ENCODE peak calls at places on chromosomes 2 and 18, in nine cellular contexts. S is IMR-90, K is Panc1, O is AG04450, F is mammary epithelial cell, T is spleen, Y is psoas muscle, R is ascending aorta, U is HCT116. A is an unnamed sample.

GRCh38 chr2:120740375-120740764 is 4.7 kb downstream of the GLI2 start:
- DNase-seq in Y (no peak), R (no peak), F (no peak), T (no peak), S (no peak), U (no peak), O (no peak), K (no peak), A (no peak)

GRCh38 chr2:149008381-149008780 is 30.1 kb upstream of the LYPD6B start:
- DNase-seq in O (no peak), Y (no peak), U (no peak), F (no peak), T (no peak), S (no peak), K (no peak), R (no peak), A (no peak)

GRCh38 chr18:26543368-26543767 is 5.0 kb downstream of the KCTD1 start:
- DNase-seq in Y (no peak), U (no peak), T (no peak), O (no peak), K (no peak), R (no peak), S (no peak), F (no peak), A (no peak)

GRCh38 chr2:55011741-55012574 is 38.3 kb downstream of the RTN4 start:
- DNase-seq in U (no peak), K (no peak), S (no peak), O (no peak), R (no peak), Y (no peak), F (no peak), T (no peak), A (no peak)

GRCh38 chr2:949894-950626 is 589 bp upstream of the SNTG2 start:
- DNase-seq in U (no peak), O (no peak), K (no peak), R (no peak), Y (no peak), T (peak; percentile 70), S (no peak), F (no peak), A (no peak)

GRCh38 chr2:136376211-136376610 is 258.3 kb upstream of the CXCR4 start:
- DNase-seq in T (peak; percentile 78), Y (no peak), S (no peak), K (no peak), U (no peak), F (no peak), R (no peak), O (no peak), A (no peak)

GRCh38 chr2:7725132-7725849 is 808.1 kb downstream of the RNF144A start:
- DNase-seq in R (no peak), Y (no peak), T (no peak), F (no peak), K (no peak), S (peak; percentile 26), U (no peak), O (no peak), A (no peak)

GRCh38 chr2:199798881-199799580 is 52.0 kb downstream of the FTCDNL1 start:
- DNase-seq in Y (peak; percentile 16), S (no peak), T (no peak), F (no peak), K (no peak), R (no peak), U (no peak), O (no peak), A (peak; percentile 27)

GRCh38 chr2:120879401-120880295 is 144.0 kb downstream of the GLI2 start:
- DNase-seq in O (no peak), S (no peak), F (no peak), K (no peak), R (no peak), T (no peak), Y (no peak), U (no peak), A (no peak)

GRCh38 chr2:54513364-54513715 is 57.2 kb downstream of the SPTBN1 start:
- DNase-seq in K (no peak), Y (no peak), U (no peak), O (no peak), T (no peak), F (no peak), S (no peak), R (no peak), A (no peak)

GRCh38 chr2:8015848-8016580 is 665.8 kb upstream of the ID2 start:
- DNase-seq in U (no peak), T (no peak), O (no peak), Y (no peak), S (no peak), R (no peak), F (no peak), K (no peak), A (no peak)

GRCh38 chr2:175030380-175031271 is 25.4 kb upstream of the CHN1 start:
- DNase-seq in F (peak; percentile 31), T (no peak), U (peak; percentile 16), K (peak; percentile 25), O (peak; percentile 8), Y (no peak), R (no peak), S (peak; percentile 58), A (no peak)

GRCh38 chr2:241843321-241844065 is 15.2 kb downstream of the PDCD1 start:
- DNase-seq in K (no peak), F (no peak), T (peak; percentile 77), Y (peak; percentile 16), R (no peak), S (no peak), O (no peak), U (no peak), A (no peak)

GRCh38 chr2:146916914-146917313 is 927.9 kb upstream of the ACVR2A start:
- DNase-seq in F (peak; percentile 3), S (no peak), Y (no peak), U (no peak), R (no peak), T (no peak), O (no peak), K (no peak), A (no peak)

GRCh38 chr2:101759162-101759561 is 61.7 kb downstream of the MAP4K4 start:
- DNase-seq in F (peak; percentile 87), K (no peak), R (no peak), Y (no peak), T (no peak), O (peak; percentile 82), S (peak; percentile 97), U (peak; percentile 57), A (no peak)

GRCh38 chr2:241545113-241545512 is 13.4 kb upstream of the BOK start:
- DNase-seq in S (peak; percentile 70), F (no peak), K (no peak), Y (no peak), T (peak; percentile 37), O (no peak), U (no peak), R (no peak), A (no peak)

GRCh38 chr2:218745559-218746469 is 35.2 kb downstream of the TTLL4 start:
- DNase-seq in U (peak; percentile 12), T (no peak), K (no peak), F (peak; percentile 96), Y (no peak), R (no peak), O (no peak), S (peak; percentile 65), A (peak; percentile 81)

GRCh38 chr2:205759732-205760516 is 77.6 kb downstream of the NRP2 start:
- DNase-seq in F (no peak), K (no peak), T (no peak), O (no peak), U (no peak), Y (no peak), S (no peak), R (no peak), A (no peak)
- H3K9me3 ChIP-seq in F (no peaks in the 10 kb centered on the region), K (no peaks in the 10 kb centered on the region), T (no peaks in the 10 kb centered on the region), O (no peaks in the 10 kb centered on the region), U (no peaks in the 10 kb centered on the region), Y (no peaks in the 10 kb centered on the region), S (no peaks in the 10 kb centered on the region), R (no peaks in the 10 kb centered on the region), A (no peaks in the 10 kb centered on the region)

DNA sequence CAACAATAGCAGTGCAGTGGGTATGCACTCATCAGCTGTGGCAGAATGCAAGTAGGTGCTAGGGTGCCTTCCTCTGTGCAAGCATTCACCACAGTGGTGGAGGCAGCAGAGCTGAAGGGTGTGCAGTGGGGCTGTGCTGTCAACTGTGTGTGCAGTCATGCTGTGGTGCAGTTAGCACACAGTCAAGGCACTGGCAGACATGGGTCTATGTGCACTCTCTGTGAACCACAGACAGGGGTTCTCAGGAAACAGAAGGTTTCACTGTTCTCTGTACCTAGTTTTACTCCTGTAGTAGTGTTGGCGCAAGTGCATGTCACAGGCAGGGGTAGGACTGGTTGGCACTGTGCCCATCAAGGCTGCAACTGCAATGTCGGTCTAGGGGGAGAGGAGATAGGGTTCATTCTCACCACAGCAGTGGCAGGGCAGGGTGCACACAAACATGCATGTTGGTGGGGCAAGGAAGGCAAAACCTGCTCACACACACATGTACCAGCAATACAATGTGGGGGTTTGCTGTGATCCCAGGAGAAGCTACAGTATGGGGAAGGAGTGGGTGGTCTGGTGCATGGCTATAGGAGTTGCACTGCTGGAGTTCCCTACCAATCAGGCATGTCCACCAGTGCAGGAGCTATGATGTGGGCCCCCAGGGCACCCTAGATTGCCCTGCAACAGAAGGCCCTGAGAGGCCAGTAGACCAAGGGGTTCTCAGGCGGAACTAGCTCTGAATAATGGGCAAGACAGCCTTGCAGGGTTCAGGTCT is 242.7 kb upstream of the DDX18 start:
- DNase-seq in K (no peak), Y (no peak), O (no peak), U (no peak), R (no peak), T (no peak), F (no peak), S (no peak), A (no peak)
- H3K9me3 ChIP-seq in K (no peaks in the 10 kb centered on the region), Y (no peaks in the 10 kb centered on the region), O (peaks cover 23% of the 10 kb centered on the region), U (no peaks in the 10 kb centered on the region), R (peaks cover 3% of the 10 kb centered on the region), T (peaks cover 9% of the 10 kb centered on the region), F (peaks cover 4% of the 10 kb centered on the region), S (peaks cover 14% of the 10 kb centered on the region), A (peaks cover 39% of the 10 kb centered on the region)

DNA sequence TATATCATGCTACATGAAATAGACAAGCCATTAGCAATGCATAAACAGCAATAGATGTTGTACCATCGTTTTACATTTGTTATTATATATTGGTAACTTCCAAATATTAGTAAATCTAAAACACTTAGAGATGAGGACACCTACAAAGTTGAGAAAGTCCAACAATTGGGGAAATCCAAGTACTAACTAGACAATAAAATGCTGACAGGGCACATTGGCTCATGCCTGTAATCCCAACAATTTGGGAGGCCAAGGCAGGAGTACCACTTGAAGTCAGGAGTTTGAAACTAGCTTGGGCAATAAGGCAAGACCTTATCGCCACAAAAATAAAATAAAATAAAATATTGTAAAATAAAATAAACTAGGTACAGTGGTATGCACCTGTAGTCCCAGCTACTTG is 1023.1 kb downstream of the SUCLG1 start:
- DNase-seq in T (no peak), U (no peak), F (no peak), O (no peak), S (no peak), K (no peak), Y (no peak), R (no peak), A (no peak)
- H3K9me3 ChIP-seq in T (no peaks in the 10 kb centered on the region), U (no peaks in the 10 kb centered on the region), F (no peaks in the 10 kb centered on the region), O (no peaks in the 10 kb centered on the region), S (no peaks in the 10 kb centered on the region), K (no peaks in the 10 kb centered on the region), Y (no peaks in the 10 kb centered on the region), R (no peaks in the 10 kb centered on the region), A (no peaks in the 10 kb centered on the region)

GRCh38 chr2:81481994-81482368 is 1177.4 kb upstream of the LRRTM1 start:
- DNase-seq in F (no peak), T (no peak), R (no peak), K (no peak), Y (no peak), S (no peak), O (no peak), U (no peak), A (no peak)

GRCh38 chr2:81481242-81481993 is 1176.9 kb upstream of the LRRTM1 start:
- DNase-seq in Y (no peak), U (no peak), R (no peak), O (peak; percentile 7), T (peak; percentile 63), F (no peak), S (no peak), K (no peak), A (peak; percentile 11)

GRCh38 chr2:81483254-81483653 is 1178.7 kb upstream of the LRRTM1 start:
- DNase-seq in K (no peak), Y (no peak), T (no peak), R (no peak), O (no peak), F (no peak), S (no peak), U (no peak), A (no peak)
- H3K9me3 ChIP-seq in K (no peaks in the 10 kb centered on the region), Y (peaks cover 3% of the 10 kb centered on the region), T (no peaks in the 10 kb centered on the region), R (peaks cover 3% of the 10 kb centered on the region), O (peaks cover 12% of the 10 kb centered on the region), F (peaks cover 19% of the 10 kb centered on the region), S (peaks cover 10% of the 10 kb centered on the region), U (no peaks in the 10 kb centered on the region), A (peaks cover 21% of the 10 kb centered on the region)